ENCODE peak calls at places on chromosomes 11 and 22, in eight cellular contexts. I, O, M, P, W, U, H and E are unnamed samples.

GRCh38 chr11:126307706-126308105 is 3.8 kb downstream of the DCPS start:
- DNase-seq in I (no peak), O (no peak), M (no peak), P (no peak), W (peak), U (no peak), H (no peak), E (peak)

GRCh38 chr11:71247551-71248250 is 4.7 kb downstream of the SHANK2 start:
- DNase-seq in I (no peak), O (no peak), M (no peak), P (no peak), W (peak), U (no peak), H (no peak), E (no peak)

GRCh38 chr22:27711756-27712155 is 89.8 kb downstream of the MN1 start:
- DNase-seq in I (no peak), O (no peak), M (no peak), P (no peak), W (peak), U (no peak), H (no peak), E (no peak)

GRCh38 chr11:12499071-12499470 is 121.7 kb downstream of the PARVA start:
- DNase-seq in I (no peak), O (no peak), M (no peak), P (no peak), W (no peak), U (no peak), H (no peak), E (no peak)

GRCh38 chr22:47030881-47031627 is 268.6 kb downstream of the TBC1D22A start:
- DNase-seq in I (no peak), O (no peak), M (no peak), P (no peak), W (peak), U (peak), H (no peak), E (no peak)

GRCh38 chr11:103619480-103619879 is 417.0 kb upstream of the DDI1 start:
- DNase-seq in I (no peak), O (no peak), M (no peak), P (no peak), W (peak), U (no peak), H (no peak), E (peak)

GRCh38 chr11:64560139-64560771 is 30.8 kb upstream of the SLC22A12 start:
- DNase-seq in I (no peak), O (no peak), M (no peak), P (no peak), W (no peak), U (peak), H (no peak), E (no peak)

GRCh38 chr11:19714387-19715363 is 2.0 kb downstream of the NAV2 start:
- DNase-seq in I (no peak), O (no peak), M (peak), P (no peak), W (no peak), U (peak), H (no peak), E (peak)

GRCh38 chr22:17580461-17581031 is 17.2 kb downstream of the SLC25A18 start:
- DNase-seq in I (no peak), O (no peak), M (no peak), P (no peak), W (peak), U (no peak), H (no peak), E (no peak)

GRCh38 chr11:44928807-44929206 is 21.9 kb downstream of the TP53I11 start:
- DNase-seq in I (no peak), O (no peak), M (no peak), P (no peak), W (no peak), U (no peak), H (no peak), E (no peak)

GRCh38 chr11:101478587-101479375 is 105.0 kb downstream of the TRPC6 start:
- DNase-seq in I (no peak), O (no peak), M (no peak), P (no peak), W (no peak), U (no peak), H (no peak), E (no peak)

GRCh38 chr11:118610773-118611432 is 3.5 kb downstream of the PHLDB1 start:
- DNase-seq in I (peak), O (peak), M (peak), P (peak), W (peak), U (peak), H (no peak), E (peak)

GRCh38 chr11:120590472-120590871 is 78.9 kb downstream of the GRIK4 start:
- DNase-seq in I (no peak), O (no peak), M (no peak), P (no peak), W (no peak), U (no peak), H (no peak), E (no peak)

GRCh38 chr11:85867751-85868150 is 12.6 kb downstream of the CCDC83 start:
- DNase-seq in I (no peak), O (no peak), M (no peak), P (no peak), W (no peak), U (no peak), H (no peak), E (no peak)

GRCh38 chr22:18148508-18148965 is 1.4 kb upstream of the USP18 start:
- DNase-seq in I (no peak), O (no peak), M (no peak), P (no peak), W (no peak), U (no peak), H (no peak), E (no peak)

GRCh38 chr11:65640483-65641207 is 2.7 kb downstream of the SIPA1 start:
- DNase-seq in I (peak), O (no peak), M (peak), P (peak), W (no peak), U (no peak), H (no peak), E (peak)

GRCh38 chr11:3614742-3615171 is 27.0 kb downstream of the ART5 start:
- DNase-seq in I (peak), O (no peak), M (no peak), P (peak), W (no peak), U (peak), H (no peak), E (peak)

GRCh38 chr11:111402411-111402810 is 23.3 kb upstream of the POU2AF1 start:
- DNase-seq in I (no peak), O (no peak), M (no peak), P (no peak), W (no peak), U (no peak), H (no peak), E (no peak)

GRCh38 chr22:41845380-41846267 is 12.7 kb downstream of the SREBF2 start:
- DNase-seq in I (no peak), O (no peak), M (no peak), P (no peak), W (no peak), U (no peak), H (no peak), E (no peak)

GRCh38 chr11:1350086-1350725 is 39.5 kb upstream of the BRSK2 start:
- DNase-seq in I (no peak), O (no peak), M (no peak), P (no peak), W (peak), U (peak), H (no peak), E (no peak)

GRCh38 chr22:26887456-26887855 is 230.1 kb downstream of the MIAT start:
- DNase-seq in I (no peak), O (no peak), M (no peak), P (no peak), W (no peak), U (no peak), H (no peak), E (no peak)

GRCh38 chr11:116980136-116980793 is 118.0 kb downstream of the SIK3 start:
- DNase-seq in I (peak), O (no peak), M (no peak), P (no peak), W (no peak), U (no peak), H (no peak), E (no peak)

GRCh38 chr11:118699508-118700220 is 20.2 kb upstream of the TREH start:
- DNase-seq in I (no peak), O (peak), M (no peak), P (peak), W (no peak), U (no peak), H (no peak), E (no peak)

GRCh38 chr22:44676441-44677298 is 25.3 kb upstream of the PRR5 start:
- DNase-seq in I (no peak), O (no peak), M (no peak), P (no peak), W (no peak), U (no peak), H (no peak), E (no peak)

GRCh38 chr11:27875480-27876208 is 175.4 kb upstream of the BDNF start:
- DNase-seq in I (no peak), O (no peak), M (no peak), P (no peak), W (no peak), U (no peak), H (no peak), E (no peak)